ENCODE peak calls at places on chromosome 2, in five cellular contexts. X is transverse colon; E is D341Med; W is GDM1; O is effector memory CD4-positive, alpha-beta T cell. Q is an unnamed sample.

GRCh38 chr2:234378440-234378839 is 118.4 kb downstream of the ARL4C start:
- DNase-seq in E (no peak), X (no peak), W (no peak), O (no peak), Q (no peak)

GRCh38 chr2:237486334-237486818 is 675 bp upstream of the MLPH start:
- DNase-seq in W (no peak), X (no peak), E (no peak), O (no peak), Q (no peak)

GRCh38 chr2:88824951-88825350 is 133.5 kb downstream of the RPIA start:
- DNase-seq in W (no peak), E (no peak), X (no peak), O (no peak), Q (no peak)

GRCh38 chr2:7077660-7078278 is 160.6 kb downstream of the RNF144A start:
- DNase-seq in O (no peak), E (no peak), X (no peak), W (no peak), Q (no peak)

GRCh38 chr2:1854747-1855146 is 110.4 kb upstream of the PXDN start:
- DNase-seq in O (no peak), E (peak; percentile 77), W (peak; percentile 43), X (no peak), Q (peak; percentile 58)

GRCh38 chr2:234422242-234422641 is 74.6 kb downstream of the ARL4C start:
- DNase-seq in E (no peak), X (peak; percentile 31), W (no peak), O (peak; percentile 39), Q (no peak)

GRCh38 chr2:186595219-186595618 is 5.4 kb downstream of the ITGAV start:
- DNase-seq in O (no peak), W (no peak), X (no peak), E (no peak), Q (no peak)

GRCh38 chr2:229714080-229714735 is at the start of gene DNER:
- DNase-seq in O (no peak), X (peak; percentile 20), E (peak; percentile 91), W (no peak), Q (no peak)

GRCh38 chr2:133600231-133600630 is 32.0 kb upstream of the NCKAP5 start:
- DNase-seq in X (no peak), E (no peak), W (no peak), O (no peak), Q (no peak)

GRCh38 chr2:2837768-2838547 is 506.9 kb upstream of the MYT1L start:
- DNase-seq in X (no peak), E (no peak), O (no peak), W (no peak), Q (no peak)

GRCh38 chr2:170277943-170278342 is 100.0 kb downstream of the MYO3B start:
- DNase-seq in W (no peak), X (no peak), O (no peak), E (no peak), Q (no peak)

GRCh38 chr2:128322651-128323491 is 4.2 kb upstream of the HS6ST1 start:
- DNase-seq in O (no peak), E (peak; percentile 26), X (no peak), W (no peak), Q (no peak)

GRCh38 chr2:44184106-44184505 is 15.4 kb downstream of the PPM1B start:
- DNase-seq in W (peak; percentile 25), X (no peak), E (no peak), O (no peak), Q (no peak)

GRCh38 chr2:233349005-233349998 is 5.0 kb upstream of the DGKD start:
- DNase-seq in E (no peak), W (peak; percentile 36), O (no peak), X (peak; percentile 82), Q (no peak)

GRCh38 chr2:12379143-12379542 is 337.6 kb upstream of the TRIB2 start:
- DNase-seq in W (no peak), E (no peak), X (no peak), O (no peak), Q (no peak)

GRCh38 chr2:64404002-64404731 is 49.8 kb upstream of the LGALSL start:
- DNase-seq in E (peak; percentile 37), O (no peak), X (peak; percentile 79), W (no peak), Q (no peak)

GRCh38 chr2:205175831-205176230 is 506.5 kb upstream of the NRP2 start:
- DNase-seq in W (no peak), X (no peak), E (peak; percentile 31), O (no peak), Q (peak; percentile 57)

GRCh38 chr2:109376796-109377495 is 236.8 kb downstream of the SEPTIN10 start:
- DNase-seq in O (no peak), X (no peak), W (no peak), E (no peak), Q (no peak)

GRCh38 chr2:234957533-234958135 is 5.8 kb downstream of the SH3BP4 start:
- DNase-seq in X (no peak), W (no peak), E (no peak), O (no peak), Q (no peak)

GRCh38 chr2:53559302-53559967 is 208.2 kb upstream of the CHAC2 start:
- DNase-seq in W (no peak), O (no peak), X (no peak), E (no peak), Q (no peak)

GRCh38 chr2:29016500-29016899 is 35.4 kb downstream of the TOGARAM2 start:
- DNase-seq in O (no peak), X (no peak), E (no peak), W (no peak), Q (no peak)

GRCh38 chr2:241762321-241762932 is 14.2 kb upstream of the GAL3ST2 start:
- DNase-seq in W (no peak), X (no peak), O (peak; percentile 20), E (peak; percentile 5), Q (no peak)